ENCODE peak calls at places on chromosome X, in nine cellular contexts. T, W, S, V, L, P, I, K and R are unnamed samples.

GRCh38 chrX:40172169-40172979 is 74.6 kb upstream of the BCOR start:
- DNase-seq in T (peak; percentile 54), W (peak; percentile 90), S (peak; percentile 67), V (no peak), L (peak; percentile 16), P (peak; percentile 49), I (no peak), K (no peak), R (peak; percentile 95)

GRCh38 chrX:45956222-45956867 is 588.9 kb downstream of the ZNF674 start:
- DNase-seq in T (no peak), W (no peak), S (no peak), V (no peak), L (no peak), P (no peak), I (no peak), K (no peak), R (no peak)

GRCh38 chrX:136806891-136807410 is 26.2 kb upstream of the ARHGEF6 start:
- DNase-seq in T (no peak), W (no peak), S (no peak), V (no peak), L (no peak), P (no peak), I (no peak), K (no peak), R (no peak)

GRCh38 chrX:145817299-145817665 is 347 bp upstream of the SLITRK2 start:
- DNase-seq in T (peak; percentile 10), W (peak; percentile 53), S (no peak), V (no peak), L (no peak), P (no peak), I (no peak), K (no peak), R (peak; percentile 74)

GRCh38 chrX:96909291-96909690 is 25.6 kb downstream of the RPA4 start:
- DNase-seq in T (no peak), W (no peak), S (no peak), V (no peak), L (no peak), P (no peak), I (no peak), K (no peak), R (no peak)

GRCh38 chrX:78105944-78106650 is 2.0 kb downstream of the PGK1 start:
- DNase-seq in T (no peak), W (no peak), S (no peak), V (no peak), L (no peak), P (peak; percentile 52), I (no peak), K (peak; percentile 54), R (no peak)

GRCh38 chrX:40573763-40574162 is 7.0 kb upstream of the ATP6AP2 start:
- DNase-seq in T (no peak), W (no peak), S (no peak), V (peak; percentile 52), L (peak; percentile 20), P (peak; percentile 57), I (no peak), K (peak; percentile 35), R (no peak)

GRCh38 chrX:124023838-124024238 is 62.3 kb downstream of the STAG2 start:
- DNase-seq in T (no peak), W (no peak), S (no peak), V (no peak), L (no peak), P (no peak), I (no peak), K (no peak), R (no peak)

GRCh38 chrX:138191998-138192397 is 519.5 kb downstream of the FGF13 start:
- DNase-seq in T (peak; percentile 41), W (no peak), S (no peak), V (peak; percentile 21), L (peak; percentile 40), P (peak; percentile 51), I (no peak), K (peak; percentile 4), R (no peak)

GRCh38 chrX:1472975-1473374 is 20.3 kb upstream of the ASMTL start:
- DNase-seq in T (no peak), W (peak; percentile 14), S (peak; percentile 17), V (no peak), L (no peak), P (no peak), I (no peak), K (no peak), R (no peak)

GRCh38 chrX:9390693-9391368 is 74.0 kb upstream of the TBL1X start:
- DNase-seq in T (no peak), W (no peak), S (no peak), V (no peak), L (no peak), P (no peak), I (no peak), K (no peak), R (no peak)

GRCh38 chrX:106404512-106404911 is 207.3 kb upstream of the RADX start:
- DNase-seq in T (no peak), W (no peak), S (no peak), V (peak; percentile 10), L (peak; percentile 9), P (no peak), I (peak; percentile 10), K (no peak), R (no peak)
- TF ChIP-seq CTCF in T (no peak), W (no peak), S (no peak), V (no peak), L (no peak), P (no peak), I (peak; percentile 54), K (no peak), R (peak; percentile 43)

GRCh38 chrX:103630171-103630511 is 1.4 kb downstream of the TCEAL1 start:
- DNase-seq in T (no peak), W (no peak), S (no peak), V (no peak), L (no peak), P (no peak), I (no peak), K (no peak), R (no peak)
- TF ChIP-seq CTCF in T (no peak), W (no peak), S (no peak), V (no peak), L (no peak), P (no peak), I (no peak), K (no peak), R (peak; percentile 45)

DNA sequence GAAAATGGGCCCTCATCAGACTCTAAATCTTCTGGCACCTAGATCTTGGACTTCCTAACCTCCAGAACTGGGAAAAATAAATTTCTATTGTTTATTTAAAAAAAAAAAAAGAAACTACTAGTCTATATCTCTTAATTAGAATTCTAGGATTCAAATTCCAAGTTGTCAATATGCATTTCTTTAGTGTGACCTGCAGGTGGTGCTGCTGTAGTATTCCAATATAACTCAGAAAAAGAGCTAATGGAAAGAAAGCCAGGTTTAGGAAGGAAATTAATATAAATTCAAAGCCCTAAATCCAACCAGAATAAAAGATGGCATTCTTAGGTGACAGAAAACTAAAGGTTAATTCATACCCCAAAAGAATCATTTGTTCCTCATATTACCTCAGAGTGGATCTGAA is 80.0 kb upstream of the NALF2 start:
- DNase-seq in T (no peak), W (no peak), S (no peak), V (peak; percentile 1), L (no peak), P (peak; percentile 5), I (no peak), K (no peak), R (no peak)
- TF ChIP-seq CTCF in T (peak; percentile 26), W (peak; percentile 25), S (no peak), V (no peak), L (no peak), P (peak; percentile 24), I (peak; percentile 52), K (peak; percentile 26), R (peak; percentile 71)

DNA sequence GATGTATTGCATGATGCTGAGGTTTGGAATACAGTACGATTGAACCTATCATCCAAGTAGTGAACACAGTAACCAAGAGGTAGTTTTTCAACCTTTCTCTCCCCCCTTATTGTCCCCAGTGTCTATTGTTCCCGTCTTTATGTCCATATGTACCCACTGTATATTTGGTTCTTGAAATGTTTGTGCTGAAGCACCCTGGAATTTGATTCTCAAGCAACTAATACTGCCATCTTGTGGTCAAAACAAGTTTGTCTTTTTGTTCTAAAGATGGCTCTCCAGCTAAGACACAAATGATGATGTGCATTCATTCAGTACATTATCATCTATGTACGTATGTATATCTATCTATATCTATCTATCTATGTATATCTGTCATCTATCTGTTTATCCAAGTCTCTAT is 33.5 kb upstream of the DCX start:
- DNase-seq in T (peak; percentile 21), W (no peak), S (no peak), V (no peak), L (no peak), P (peak; percentile 46), I (no peak), K (no peak), R (no peak)
- TF ChIP-seq CTCF in T (peak; percentile 68), W (peak; percentile 48), S (no peak), V (peak; percentile 19), L (peak; percentile 33), P (peak; percentile 23), I (peak; percentile 56), K (peak; percentile 57), R (peak; percentile 85)

DNA sequence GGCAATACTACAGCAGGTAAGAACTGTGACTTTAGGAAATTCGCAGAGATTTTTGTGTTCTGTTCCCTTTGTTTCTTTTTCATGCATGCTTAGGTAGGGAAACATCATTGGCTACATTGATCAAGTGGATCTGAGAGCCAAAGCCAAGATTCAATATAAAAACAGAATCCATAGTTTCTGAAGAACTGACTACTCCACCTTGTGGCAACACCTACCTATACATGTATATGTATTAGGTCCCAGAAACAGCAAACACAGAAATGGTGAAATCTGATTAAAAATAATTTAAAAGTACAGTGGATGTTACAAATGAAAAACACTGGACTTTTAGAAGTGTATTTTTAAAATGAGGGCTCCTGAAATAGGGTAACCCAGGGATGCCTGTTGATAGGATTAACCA is 322.6 kb upstream of the MAOA start:
- DNase-seq in T (no peak), W (no peak), S (no peak), V (no peak), L (no peak), P (peak; percentile 0), I (no peak), K (no peak), R (no peak)
- TF ChIP-seq CTCF in T (no peak), W (no peak), S (no peak), V (no peak), L (no peak), P (no peak), I (peak; percentile 38), K (peak; percentile 29), R (peak; percentile 32)

DNA sequence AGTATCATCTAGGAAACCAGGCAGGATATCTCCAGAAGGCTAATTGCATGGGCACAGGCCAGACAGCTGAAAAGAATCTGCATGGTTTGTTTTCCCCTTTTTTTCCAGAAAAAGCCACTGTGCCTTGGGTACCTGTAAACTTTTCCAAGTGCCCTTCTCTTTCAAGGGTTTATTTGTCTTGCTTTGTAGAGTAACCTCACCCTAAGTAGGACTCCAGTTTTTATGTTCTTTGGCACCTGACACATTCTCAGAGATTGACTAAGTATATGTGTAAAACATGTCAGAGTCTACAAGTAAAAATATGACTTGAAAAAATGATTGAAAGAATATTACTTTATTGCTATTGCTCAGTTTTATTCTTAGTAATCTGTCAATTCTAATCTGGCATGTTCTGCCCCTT is 70.7 kb upstream of the TEX13C start:
- DNase-seq in T (no peak), W (no peak), S (no peak), V (no peak), L (no peak), P (no peak), I (no peak), K (no peak), R (no peak)
- TF ChIP-seq CTCF in T (no peak), W (no peak), S (no peak), V (no peak), L (no peak), P (no peak), I (no peak), K (no peak), R (no peak)